ENCODE peak calls at places on chromosome 19, in seven cellular contexts. L is A549; J is tibial artery; H is cardiac fibroblast; E is fibroblast of lung; T is fibroblast of pulmonary artery; B is CD8-positive, alpha-beta T cell. Z is an unnamed sample.

GRCh38 chr19:41870401-41870873 is 6.6 kb upstream of the CD79A start:
- DNase-seq in L (no peak), J (no peak), H (peak), E (peak), T (peak), B (no peak), Z (peak)

GRCh38 chr19:44684892-44685847 is 13.8 kb upstream of the CEACAM16 start:
- DNase-seq in L (peak), J (peak), H (peak), E (peak), T (peak), B (no peak), Z (peak)

GRCh38 chr19:43467730-43468129 is 2.3 kb upstream of the LYPD3 start:
- DNase-seq in L (no peak), J (no peak), H (peak), E (peak), T (peak), B (no peak), Z (no peak)

GRCh38 chr19:40693150-40693788 is 2.8 kb upstream of the NUMBL start:
- DNase-seq in L (no peak), J (no peak), H (no peak), E (no peak), T (no peak), B (no peak), Z (no peak)

GRCh38 chr19:13091400-13092161 is 11.1 kb downstream of the LYL1 start:
- DNase-seq in L (no peak), J (peak), H (peak), E (peak), T (peak), B (no peak), Z (peak)

GRCh38 chr19:9729162-9729561 is 39.4 kb downstream of the ZNF846 start:
- DNase-seq in L (no peak), J (no peak), H (no peak), E (no peak), T (no peak), B (no peak), Z (no peak)

GRCh38 chr19:17942582-17943283 is 9.9 kb downstream of the CCDC124 start:
- DNase-seq in L (no peak), J (no peak), H (no peak), E (no peak), T (no peak), B (no peak), Z (no peak)

GRCh38 chr19:17993076-17993813 is 14.7 kb upstream of the ARRDC2 start:
- DNase-seq in L (no peak), J (no peak), H (no peak), E (no peak), T (no peak), B (no peak), Z (no peak)

GRCh38 chr19:18098891-18099622 is 1.5 kb downstream of the MAST3 start:
- DNase-seq in L (no peak), J (no peak), H (no peak), E (no peak), T (no peak), B (peak), Z (no peak)

GRCh38 chr19:6802336-6803035 is 30.0 kb downstream of the VAV1 start:
- DNase-seq in L (peak), J (peak), H (peak), E (no peak), T (no peak), B (peak), Z (no peak)

GRCh38 chr19:19820774-19821315 is 705 bp downstream of the ZNF506 start:
- DNase-seq in L (no peak), J (no peak), H (no peak), E (no peak), T (no peak), B (peak), Z (no peak)

GRCh38 chr19:56136362-56136761 is 4.7 kb upstream of the ZNF444 start:
- DNase-seq in L (no peak), J (no peak), H (no peak), E (no peak), T (no peak), B (no peak), Z (no peak)
- TF ChIP-seq CTCF in L (no peak), J (no peak), H (no peak), E (no peak), T (no peak), B (no peak), Z (no peak)

GRCh38 chr19:34432797-34433196 is 4.6 kb downstream of the UBA2 start:
- DNase-seq in L (no peak), J (peak), H (peak), E (peak), T (no peak), B (no peak), Z (no peak)

GRCh38 chr19:34431681-34432402 is 3.7 kb downstream of the UBA2 start:
- DNase-seq in L (no peak), J (no peak), H (peak), E (peak), T (no peak), B (no peak), Z (no peak)

GRCh38 chr19:34430738-34431625 is 2.8 kb downstream of the UBA2 start:
- DNase-seq in L (peak), J (no peak), H (peak), E (peak), T (peak), B (peak), Z (peak)

DNA sequence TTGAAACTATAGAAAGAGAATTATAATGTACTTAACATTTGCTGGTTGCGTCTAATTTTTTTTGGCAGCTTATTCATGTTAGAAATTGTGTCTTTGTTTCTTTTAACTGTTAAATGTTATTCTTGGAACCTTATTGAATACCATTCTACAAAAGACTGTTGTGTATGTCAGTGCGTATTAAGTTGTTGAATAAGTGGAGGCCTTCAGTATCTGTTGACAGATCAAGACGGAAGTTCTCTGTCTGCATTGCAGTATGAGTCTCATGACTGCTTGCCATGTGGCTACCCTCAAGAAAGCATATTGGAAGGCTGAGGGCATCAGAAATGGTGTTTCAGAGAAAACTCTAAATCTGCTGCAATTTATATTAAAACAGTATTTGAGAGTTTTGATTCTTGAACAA is 8.5 kb downstream of the UBA2 start:
- DNase-seq in L (no peak), J (no peak), H (peak), E (no peak), T (peak), B (no peak), Z (no peak)
- TF ChIP-seq CTCF in L (no peak), J (no peak), H (no peak), E (no peak), T (no peak), B (no peak), Z (no peak)

GRCh38 chr19:14091885-14092462 is 1.4 kb upstream of the SAMD1 start:
- DNase-seq in L (no peak), J (no peak), H (no peak), E (no peak), T (no peak), B (peak), Z (no peak)
- TF ChIP-seq CTCF in L (no peak), J (no peak), H (no peak), E (no peak), T (no peak), B (no peak), Z (no peak)

GRCh38 chr19:38744298-38744681 is at the start of gene CAPN12:
- DNase-seq in L (no peak), J (no peak), H (no peak), E (no peak), T (no peak), B (no peak), Z (no peak)
- TF ChIP-seq CTCF in L (no peak), J (no peak), H (no peak), E (no peak), T (no peak), B (no peak), Z (no peak)

GRCh38 chr19:1261512-1261862 is 7.6 kb upstream of the CIRBP start:
- DNase-seq in L (no peak), J (no peak), H (no peak), E (no peak), T (no peak), B (peak), Z (no peak)
- TF ChIP-seq CTCF in L (no peak), J (no peak), H (peak), E (no peak), T (peak), B (no peak), Z (peak)

GRCh38 chr19:5719274-5719960 is 529 bp downstream of the LONP1 start:
- DNase-seq in L (no peak), J (no peak), H (no peak), E (no peak), T (no peak), B (no peak), Z (no peak)
- TF ChIP-seq CTCF in L (no peak), J (no peak), H (no peak), E (no peak), T (no peak), B (no peak), Z (no peak)

GRCh38 chr19:15813916-15814315 is 1.5 kb downstream of the OR10H1 start:
- DNase-seq in L (no peak), J (no peak), H (no peak), E (no peak), T (no peak), B (no peak), Z (no peak)

GRCh38 chr19:15811476-15811875 is 4.0 kb downstream of the OR10H1 start:
- DNase-seq in L (no peak), J (no peak), H (no peak), E (no peak), T (no peak), B (no peak), Z (no peak)

GRCh38 chr19:15810335-15810734 is 5.1 kb downstream of the OR10H1 start:
- DNase-seq in L (no peak), J (no peak), H (no peak), E (no peak), T (no peak), B (no peak), Z (no peak)

GRCh38 chr19:15815306-15815705 is at the start of gene OR10H1:
- DNase-seq in L (no peak), J (no peak), H (no peak), E (no peak), T (no peak), B (no peak), Z (no peak)

DNA sequence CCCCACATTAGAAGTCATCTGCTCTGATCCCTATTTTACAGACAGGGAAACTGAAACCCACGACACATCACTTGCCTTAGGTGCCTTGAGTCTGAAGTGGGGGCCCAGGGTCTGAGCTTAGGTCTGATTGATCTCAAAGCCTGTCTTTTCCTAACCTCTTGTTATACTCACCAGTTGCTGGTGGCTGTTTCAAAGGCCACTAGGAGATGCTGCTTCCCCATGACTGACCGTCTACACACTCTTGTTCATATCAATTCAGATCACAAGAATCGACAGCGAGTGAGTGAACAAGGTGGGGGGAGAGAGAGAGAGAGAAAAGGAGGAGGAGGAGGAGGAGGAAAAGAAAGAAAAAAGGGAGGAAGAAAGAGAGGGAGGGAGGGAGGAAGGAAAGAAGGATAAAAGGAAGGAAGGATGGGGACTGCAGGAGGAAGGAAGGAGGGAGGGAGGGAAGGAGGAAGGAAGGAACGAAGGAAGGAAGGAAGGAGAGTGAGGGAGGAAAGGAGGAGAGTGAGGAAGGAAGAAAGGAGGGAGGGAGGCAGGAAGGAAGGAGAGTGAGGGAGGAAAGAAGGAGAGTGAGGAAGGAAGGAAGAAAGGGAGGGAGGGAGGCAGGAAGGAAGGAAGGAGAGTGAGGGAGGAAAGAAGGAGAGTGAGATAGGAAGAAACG is 3.3 kb downstream of the OR10H1 start:
- DNase-seq in L (no peak), J (no peak), H (no peak), E (no peak), T (no peak), B (peak), Z (no peak)
- TF ChIP-seq CTCF in L (peak), J (no peak), H (no peak), E (no peak), T (no peak), B (peak), Z (no peak)

Z was measured in astrocyte of the cerebellum.